ENCODE peak calls at places on chromosomes 12 and 14, in six cellular contexts. One of them, this sample, is unnamed.
A peak's percentile ranks its signal among the peaks of the same experiment; 100 is the strongest.

GRCh38 chr14:103846008-103846568 is 1.3 kb downstream of the PPP1R13B start:
- DNase-seq in tibial artery: no peak
- DNase-seq in dorsolateral prefrontal cortex: no peak
- DNase-seq in colonic mucosa: no peak
- DNase-seq in suprapubic skin: no peak
- DNase-seq in AG04450: no peak
- DNase-seq in this sample: no peak

GRCh38 chr12:82069931-82070514 is 288.2 kb downstream of the CCDC59 start:
- DNase-seq in suprapubic skin: no peak
- DNase-seq in tibial artery: no peak
- DNase-seq in colonic mucosa: no peak
- DNase-seq in AG04450: no peak
- DNase-seq in dorsolateral prefrontal cortex: no peak
- DNase-seq in this sample: no peak

GRCh38 chr12:48881652-48882324 is 16.1 kb upstream of the RND1 start:
- DNase-seq in colonic mucosa: no peak
- DNase-seq in suprapubic skin: no peak
- DNase-seq in tibial artery: no peak
- DNase-seq in AG04450: no peak
- DNase-seq in dorsolateral prefrontal cortex: no peak
- DNase-seq in this sample: no peak

GRCh38 chr12:13390381-13390856 is 193.9 kb downstream of the EMP1 start:
- DNase-seq in suprapubic skin: peak; percentile 70
- DNase-seq in AG04450: no peak
- DNase-seq in tibial artery: peak; percentile 70
- DNase-seq in dorsolateral prefrontal cortex: peak; percentile 85
- DNase-seq in colonic mucosa: peak; percentile 97
- DNase-seq in this sample: peak; percentile 87

GRCh38 chr12:13610280-13610679 is 371.1 kb downstream of the GRIN2B start:
- DNase-seq in suprapubic skin: no peak
- DNase-seq in AG04450: no peak
- DNase-seq in dorsolateral prefrontal cortex: no peak
- DNase-seq in colonic mucosa: no peak
- DNase-seq in tibial artery: no peak
- DNase-seq in this sample: no peak

GRCh38 chr14:94460631-94461416 is 8.2 kb upstream of the SERPINA11 start:
- DNase-seq in colonic mucosa: no peak
- DNase-seq in AG04450: no peak
- DNase-seq in suprapubic skin: no peak
- DNase-seq in dorsolateral prefrontal cortex: no peak
- DNase-seq in tibial artery: no peak
- DNase-seq in this sample: no peak

GRCh38 chr12:6458281-6459003 is 6.6 kb downstream of the TAPBPL start:
- DNase-seq in dorsolateral prefrontal cortex: no peak
- DNase-seq in tibial artery: no peak
- DNase-seq in colonic mucosa: no peak
- DNase-seq in suprapubic skin: no peak
- DNase-seq in AG04450: no peak
- DNase-seq in this sample: no peak

GRCh38 chr14:71534506-71534905 is 397.7 kb upstream of the RGS6 start:
- DNase-seq in suprapubic skin: no peak
- DNase-seq in colonic mucosa: no peak
- DNase-seq in tibial artery: no peak
- DNase-seq in dorsolateral prefrontal cortex: no peak
- DNase-seq in AG04450: no peak
- DNase-seq in this sample: no peak

GRCh38 chr12:108214486-108214885 is 85.4 kb downstream of the WSCD2 start:
- DNase-seq in tibial artery: no peak
- DNase-seq in colonic mucosa: peak; percentile 18
- DNase-seq in AG04450: no peak
- DNase-seq in suprapubic skin: no peak
- DNase-seq in dorsolateral prefrontal cortex: no peak
- DNase-seq in this sample: no peak

GRCh38 chr12:12028668-12029402 is 41.9 kb upstream of the BCL2L14 start:
- DNase-seq in colonic mucosa: no peak
- DNase-seq in tibial artery: no peak
- DNase-seq in AG04450: no peak
- DNase-seq in suprapubic skin: no peak
- DNase-seq in dorsolateral prefrontal cortex: no peak
- DNase-seq in this sample: no peak

GRCh38 chr12:67981236-67982164 is 7.7 kb upstream of the IFNG-AS1 start:
- DNase-seq in dorsolateral prefrontal cortex: no peak
- DNase-seq in AG04450: peak; percentile 41
- DNase-seq in suprapubic skin: no peak
- DNase-seq in colonic mucosa: no peak
- DNase-seq in tibial artery: no peak
- DNase-seq in this sample: peak; percentile 44

GRCh38 chr12:25121916-25122315 is 73.0 kb downstream of the DNAI7 start:
- DNase-seq in suprapubic skin: no peak
- DNase-seq in AG04450: no peak
- DNase-seq in tibial artery: no peak
- DNase-seq in colonic mucosa: no peak
- DNase-seq in dorsolateral prefrontal cortex: no peak
- DNase-seq in this sample: no peak

GRCh38 chr12:15733136-15733535 is 56.1 kb downstream of the EPS8 start:
- DNase-seq in colonic mucosa: no peak
- DNase-seq in suprapubic skin: no peak
- DNase-seq in dorsolateral prefrontal cortex: no peak
- DNase-seq in AG04450: no peak
- DNase-seq in tibial artery: no peak
- DNase-seq in this sample: no peak

GRCh38 chr14:88791629-88792571 is 853 bp downstream of the EML5 start:
- DNase-seq in suprapubic skin: peak; percentile 65
- DNase-seq in dorsolateral prefrontal cortex: peak; percentile 28
- DNase-seq in tibial artery: peak; percentile 29
- DNase-seq in colonic mucosa: peak; percentile 30
- DNase-seq in AG04450: no peak
- DNase-seq in this sample: no peak
- H3K27ac ChIP-seq in suprapubic skin: peak overlapping the region; percentile 39
- H3K27ac ChIP-seq in dorsolateral prefrontal cortex: no peak overlapping the region
- H3K27ac ChIP-seq in tibial artery: peak overlapping the region; percentile 67
- H3K27ac ChIP-seq in colonic mucosa: peak overlapping the region; percentile 60
- H3K27ac ChIP-seq in AG04450: no peak overlapping the region
- H3K27ac ChIP-seq in this sample: peak overlapping the region; percentile 28

DNA sequence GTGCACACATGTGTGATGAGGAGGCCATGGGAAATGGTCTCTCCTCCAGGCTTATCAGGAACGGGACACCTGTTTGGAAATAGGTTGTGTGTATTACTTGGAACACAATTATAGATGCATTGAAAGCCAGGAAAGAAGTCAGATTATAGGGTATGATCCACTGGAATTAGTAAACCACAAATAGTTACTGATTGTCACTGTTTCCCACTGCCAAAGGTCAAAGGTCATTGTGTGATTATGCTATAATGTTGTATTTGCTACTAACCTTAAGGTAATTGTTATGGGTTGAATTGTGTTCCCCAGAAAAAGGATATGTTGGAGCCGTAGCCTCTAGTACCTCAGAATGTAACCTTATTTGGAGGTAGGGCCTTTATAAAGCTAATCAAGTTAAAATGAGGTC is 129.9 kb upstream of the FBXO33 start:
- DNase-seq in tibial artery: no peak
- DNase-seq in AG04450: no peak
- DNase-seq in suprapubic skin: no peak
- DNase-seq in colonic mucosa: no peak
- DNase-seq in dorsolateral prefrontal cortex: no peak
- DNase-seq in this sample: no peak
- H3K27ac ChIP-seq in tibial artery: no peak overlapping the region
- H3K27ac ChIP-seq in AG04450: no peak overlapping the region
- H3K27ac ChIP-seq in suprapubic skin: no peak overlapping the region
- H3K27ac ChIP-seq in colonic mucosa: no peak overlapping the region
- H3K27ac ChIP-seq in dorsolateral prefrontal cortex: no peak overlapping the region
- H3K27ac ChIP-seq in this sample: no peak overlapping the region

DNA sequence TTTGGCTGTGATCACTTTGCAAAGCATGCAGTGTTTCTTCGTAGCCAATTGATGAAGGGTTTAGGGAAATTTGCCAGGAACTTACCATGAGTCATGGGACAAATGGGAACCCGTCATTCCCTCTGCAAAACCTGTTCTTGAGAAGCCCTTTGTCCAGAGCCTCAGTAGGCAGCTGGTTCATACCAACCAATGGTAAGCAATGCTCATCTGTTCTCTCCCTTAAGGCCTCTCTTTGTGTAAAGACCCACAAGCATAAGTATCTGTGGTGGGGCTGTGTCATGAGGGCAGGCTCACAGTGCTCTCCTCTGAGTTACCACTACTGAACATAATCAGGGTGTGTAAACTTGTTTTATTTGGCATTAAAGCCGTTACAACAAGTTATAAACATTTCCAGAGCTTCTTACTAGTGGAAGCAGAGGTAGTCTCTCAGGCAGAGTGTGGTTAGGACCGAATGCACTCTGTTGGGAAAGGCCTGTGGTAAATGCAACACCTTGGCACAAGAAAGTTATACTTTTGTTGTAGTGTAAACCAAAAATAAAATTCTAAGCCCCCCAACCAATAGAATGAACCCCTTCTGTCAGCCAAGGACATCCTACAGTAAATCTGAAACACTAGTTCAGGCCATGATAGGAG is 119.8 kb downstream of the SINHCAF start:
- DNase-seq in dorsolateral prefrontal cortex: no peak
- DNase-seq in tibial artery: no peak
- DNase-seq in suprapubic skin: no peak
- DNase-seq in AG04450: no peak
- DNase-seq in colonic mucosa: no peak
- DNase-seq in this sample: peak; percentile 98
- H3K27ac ChIP-seq in dorsolateral prefrontal cortex: no peak overlapping the region
- H3K27ac ChIP-seq in tibial artery: no peak overlapping the region
- H3K27ac ChIP-seq in suprapubic skin: no peak overlapping the region
- H3K27ac ChIP-seq in AG04450: no peak overlapping the region
- H3K27ac ChIP-seq in colonic mucosa: no peak overlapping the region
- H3K27ac ChIP-seq in this sample: peak overlapping the region; percentile 58

DNA sequence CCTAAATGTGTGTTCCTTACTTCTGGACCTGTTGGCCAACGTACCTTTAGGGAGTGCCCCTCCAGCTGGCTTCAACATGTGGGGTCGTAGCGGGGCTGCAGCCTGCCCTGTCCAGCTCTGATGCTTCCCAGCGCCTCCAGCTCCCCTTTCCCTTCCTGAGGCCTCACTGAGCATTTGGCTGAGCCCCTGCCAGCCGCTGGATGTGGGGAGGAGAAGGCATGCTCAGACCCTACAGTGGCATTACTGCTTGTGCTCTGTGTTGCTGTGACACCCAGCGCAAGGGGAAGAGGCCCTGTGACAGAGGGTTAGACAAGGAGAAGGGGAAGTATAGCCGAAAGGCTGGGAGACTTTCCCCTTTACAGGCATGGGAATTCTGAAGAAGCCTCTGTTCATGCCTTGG is 145.9 kb downstream of the PRKCH start:
- DNase-seq in suprapubic skin: no peak
- DNase-seq in dorsolateral prefrontal cortex: no peak
- DNase-seq in tibial artery: peak; percentile 34
- DNase-seq in colonic mucosa: peak; percentile 16
- DNase-seq in AG04450: no peak
- DNase-seq in this sample: no peak
- H3K27ac ChIP-seq in suprapubic skin: no peak overlapping the region
- H3K27ac ChIP-seq in dorsolateral prefrontal cortex: no peak overlapping the region
- H3K27ac ChIP-seq in tibial artery: no peak overlapping the region
- H3K27ac ChIP-seq in colonic mucosa: no peak overlapping the region
- H3K27ac ChIP-seq in AG04450: no peak overlapping the region
- H3K27ac ChIP-seq in this sample: no peak overlapping the region

GRCh38 chr14:59254146-59254910 is 65.9 kb downstream of the DAAM1 start:
- DNase-seq in dorsolateral prefrontal cortex: peak; percentile 33
- DNase-seq in suprapubic skin: peak; percentile 69
- DNase-seq in AG04450: peak; percentile 82
- DNase-seq in tibial artery: peak; percentile 85
- DNase-seq in colonic mucosa: peak; percentile 68
- DNase-seq in this sample: peak; percentile 64
- H3K27ac ChIP-seq in dorsolateral prefrontal cortex: peak overlapping the region; percentile 19
- H3K27ac ChIP-seq in suprapubic skin: peak overlapping the region; percentile 84
- H3K27ac ChIP-seq in AG04450: peak overlapping the region; percentile 39
- H3K27ac ChIP-seq in tibial artery: peak overlapping the region; percentile 72
- H3K27ac ChIP-seq in colonic mucosa: no peak overlapping the region
- H3K27ac ChIP-seq in this sample: peak overlapping the region; percentile 27